ENCODE peak calls at places on chromosomes 13 and 19, in eight cellular contexts. B, N, G, T, Y, I, W and H are unnamed samples.
A peak's percentile ranks its signal among the peaks of the same experiment; 100 is the strongest.

GRCh38 chr19:824885-825284 is 2.8 kb upstream of the AZU1 start:
- DNase-seq in B (no peak), N (no peak), G (no peak), Y (no peak), T (no peak), W (no peak), I (no peak), H (no peak)

GRCh38 chr13:25267715-25268114 is 19.6 kb downstream of the MTMR6 start:
- DNase-seq in N (peak; percentile 34), Y (no peak), B (peak; percentile 17), I (no peak), G (no peak), T (no peak), W (no peak), H (no peak)

GRCh38 chr13:33219926-33220325 is 65.6 kb downstream of the STARD13 start:
- DNase-seq in Y (no peak), B (no peak), T (no peak), I (no peak), W (no peak), N (peak; percentile 64), G (no peak), H (no peak)

GRCh38 chr13:40460116-40460515 is 206.3 kb downstream of the FOXO1 start:
- DNase-seq in T (no peak), I (no peak), Y (no peak), N (peak; percentile 12), G (no peak), W (no peak), B (no peak), H (no peak)

GRCh38 chr19:39032164-39032918 is at the start of gene FBXO27:
- DNase-seq in G (no peak), T (no peak), I (peak; percentile 23), Y (peak; percentile 40), N (no peak), B (peak; percentile 84), W (no peak), H (no peak)

GRCh38 chr13:99987180-99988047 is 5.8 kb downstream of the ZIC2 start:
- DNase-seq in Y (no peak), N (no peak), I (no peak), W (no peak), G (no peak), T (no peak), B (peak; percentile 32), H (no peak)

GRCh38 chr19:5147971-5148793 is 179.3 kb downstream of the KDM4B start:
- DNase-seq in I (peak; percentile 4), B (no peak), T (no peak), W (no peak), N (peak; percentile 64), Y (peak; percentile 15), G (no peak), H (no peak)

GRCh38 chr13:78586706-78587105 is 16.6 kb downstream of the POU4F1 start:
- DNase-seq in N (no peak), Y (no peak), G (no peak), T (no peak), I (no peak), W (no peak), B (no peak), H (no peak)

GRCh38 chr19:991174-991931 is 7.2 kb downstream of the WDR18 start:
- DNase-seq in Y (peak; percentile 40), B (peak; percentile 88), T (no peak), G (peak; percentile 63), W (no peak), I (no peak), N (peak; percentile 54), H (no peak)

DNA sequence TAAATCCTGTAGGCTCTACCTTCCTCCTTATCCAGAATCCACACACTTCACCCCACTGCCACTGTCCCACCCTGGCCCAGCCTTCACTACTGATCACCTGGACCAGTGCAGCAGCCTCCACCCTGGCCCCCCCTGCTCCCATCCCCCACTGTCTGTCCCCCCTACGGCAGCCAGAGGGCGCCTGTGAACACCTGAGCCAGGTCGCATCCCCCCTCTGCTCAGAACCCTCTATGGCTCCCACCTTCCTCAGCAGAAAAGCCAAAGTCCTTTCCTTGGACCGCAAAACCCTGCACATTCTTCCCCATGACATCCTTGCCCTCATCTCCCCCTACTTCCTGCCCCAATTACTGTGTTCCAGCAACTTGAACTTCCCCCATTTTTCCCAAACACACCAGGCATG is 20.6 kb downstream of the ELAVL3 start:
- DNase-seq in G (no peak), I (no peak), T (no peak), N (no peak), B (peak; percentile 80), W (no peak), Y (no peak), H (no peak)
- TF ChIP-seq CTCF in G (peak; percentile 8), I (no peak), T (no peak), N (peak; percentile 24), B (peak; percentile 28), W (peak; percentile 13), Y (no peak), H (no peak)

GRCh38 chr19:31676271-31677004 is 327.2 kb upstream of the TSHZ3 start:
- DNase-seq in I (no peak), G (no peak), B (peak; percentile 48), N (peak; percentile 1), W (no peak), T (no peak), Y (no peak), H (no peak)
- TF ChIP-seq CTCF in I (no peak), G (no peak), B (no peak), N (peak; percentile 22), W (peak; percentile 21), T (no peak), Y (peak; percentile 14), H (no peak)

GRCh38 chr19:10450853-10451609 is 30.7 kb downstream of the PDE4A start:
- DNase-seq in W (no peak), B (peak; percentile 58), G (no peak), T (no peak), I (no peak), Y (no peak), N (no peak), H (no peak)

GRCh38 chr19:10452726-10453620 is 32.6 kb downstream of the PDE4A start:
- DNase-seq in B (peak; percentile 38), N (no peak), G (no peak), I (no peak), T (no peak), Y (no peak), W (no peak), H (no peak)

GRCh38 chr19:10453852-10454251 is 33.5 kb downstream of the PDE4A start:
- DNase-seq in I (no peak), Y (no peak), B (no peak), T (no peak), W (no peak), N (no peak), G (no peak), H (no peak)

GRCh38 chr19:10450191-10450852 is 30.0 kb downstream of the PDE4A start:
- DNase-seq in G (no peak), B (peak; percentile 14), I (no peak), W (no peak), T (no peak), Y (no peak), N (no peak), H (no peak)

GRCh38 chr19:10449037-10449436 is 28.7 kb downstream of the PDE4A start:
- DNase-seq in Y (no peak), G (no peak), I (no peak), B (peak; percentile 8), T (no peak), N (no peak), W (no peak), H (no peak)
- TF ChIP-seq CTCF in Y (no peak), G (no peak), I (no peak), B (no peak), T (no peak), N (no peak), W (no peak), H (no peak)

DNA sequence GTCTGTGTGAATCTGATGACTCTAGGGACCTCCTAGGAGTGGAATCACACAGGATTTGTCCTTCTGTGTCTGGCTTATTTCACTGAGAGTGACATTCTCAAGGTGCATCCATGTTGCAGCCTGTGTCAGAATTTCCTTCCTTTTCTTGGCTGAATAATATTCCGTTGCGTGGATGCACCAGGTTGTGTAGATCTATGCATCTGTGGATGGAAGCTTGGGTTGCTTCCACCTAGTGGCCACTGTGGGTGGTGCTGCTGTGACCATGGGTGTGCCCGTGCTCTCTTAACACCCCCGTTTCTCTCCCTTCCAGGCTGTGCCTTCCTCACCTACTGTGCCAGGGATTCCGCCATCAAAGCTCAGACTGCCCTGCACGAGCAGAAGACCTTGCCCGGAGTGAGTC is 26.2 kb downstream of the CELF5 start:
- DNase-seq in Y (no peak), G (peak; percentile 59), N (peak; percentile 24), W (no peak), T (peak; percentile 31), B (peak; percentile 62), I (peak; percentile 40), H (no peak)
- TF ChIP-seq CTCF in Y (peak; percentile 45), G (peak; percentile 64), N (peak; percentile 57), W (peak; percentile 43), T (peak; percentile 57), B (peak; percentile 52), I (peak; percentile 43), H (no peak)

GRCh38 chr13:75760182-75760981 is 124.3 kb downstream of the LMO7 start:
- DNase-seq in Y (peak; percentile 40), N (peak; percentile 45), I (peak; percentile 79), B (no peak), W (no peak), T (no peak), G (no peak), H (no peak)
- TF ChIP-seq CTCF in Y (no peak), N (peak; percentile 13), I (peak; percentile 47), B (no peak), W (no peak), T (no peak), G (no peak), H (no peak)

DNA sequence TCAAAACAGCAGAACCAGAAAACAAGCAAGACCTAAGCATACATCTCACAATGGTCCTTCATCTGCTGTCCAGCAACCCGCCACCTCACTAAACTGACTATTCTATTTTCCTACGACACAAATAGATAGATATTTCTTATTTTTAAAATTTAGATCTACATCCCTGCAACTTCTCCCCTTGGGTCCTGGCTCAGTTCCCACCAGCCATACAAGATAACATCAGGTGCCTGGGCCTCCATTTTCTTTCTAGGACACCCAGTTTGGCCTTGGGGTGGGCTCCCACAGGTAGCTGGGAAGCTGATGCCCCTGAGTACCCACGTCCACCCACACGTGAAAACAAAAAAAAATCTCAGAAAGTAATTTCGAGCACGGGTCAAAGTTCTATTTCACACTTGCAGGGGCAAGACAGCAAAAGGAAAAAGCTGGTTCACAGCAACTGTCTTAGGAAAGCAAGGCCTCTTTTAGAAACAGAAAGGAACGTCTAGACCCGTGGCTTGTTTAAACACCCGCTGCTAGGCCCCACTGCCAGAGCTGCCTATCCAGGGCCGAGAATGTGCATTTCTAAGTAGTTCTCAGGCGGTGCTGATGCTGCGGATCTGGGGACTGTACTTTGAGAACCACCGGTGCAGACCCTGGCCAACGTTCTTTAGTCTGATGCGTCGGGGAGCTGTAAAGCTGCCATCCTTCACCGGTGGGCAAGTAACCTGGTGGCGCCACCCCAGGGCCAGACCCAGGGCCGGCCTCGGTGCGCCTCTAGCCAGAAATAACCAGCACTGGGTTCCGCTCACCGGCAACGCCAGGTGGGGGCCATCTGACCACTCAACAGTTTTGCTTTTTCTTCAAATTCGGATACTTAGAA is 47.3 kb downstream of the TGDS start:
- DNase-seq in G (peak; percentile 50), W (peak; percentile 2), N (peak; percentile 39), T (no peak), Y (peak; percentile 69), B (peak; percentile 49), I (peak; percentile 69), H (no peak)
- TF ChIP-seq CTCF in G (no peak), W (no peak), N (peak; percentile 8), T (no peak), Y (no peak), B (peak; percentile 40), I (no peak), H (no peak)